ENCODE peak calls at places on chromosomes 2 and 18, in seven cellular contexts. Y is upper lobe of left lung, Q is esophagus squamous epithelium, P is Calu3, M is uterus, B is nephron progenitor cell, A is neural progenitor cell. L is an unnamed sample.

GRCh38 chr2:70104231-70105111 is 17.2 kb downstream of the PCBP1 start:
- DNase-seq in A (no peak), M (peak), P (peak), Q (no peak), B (peak), Y (no peak), L (no peak)

GRCh38 chr2:205343103-205343502 is 339.2 kb upstream of the NRP2 start:
- DNase-seq in M (no peak), B (no peak), Y (no peak), Q (no peak), A (no peak), P (no peak), L (no peak)

GRCh38 chr2:121187922-121188411 is 97.0 kb downstream of the TFCP2L1 start:
- DNase-seq in Q (no peak), P (no peak), Y (no peak), B (peak), A (no peak), M (no peak), L (peak)

GRCh38 chr2:86301010-86301409 is 36.4 kb downstream of the REEP1 start:
- DNase-seq in B (no peak), Y (no peak), A (peak), P (no peak), M (peak), Q (no peak), L (no peak)

GRCh38 chr2:221068123-221068522 is 504.0 kb downstream of the EPHA4 start:
- DNase-seq in P (no peak), B (no peak), A (no peak), Y (no peak), Q (no peak), M (no peak), L (no peak)

GRCh38 chr18:10588975-10589374 is 63.1 kb downstream of the NAPG start:
- DNase-seq in M (no peak), Y (peak), Q (no peak), A (no peak), B (no peak), P (no peak), L (no peak)

GRCh38 chr2:220499281-220499680 is 871.9 kb downstream of the SLC4A3 start:
- DNase-seq in B (no peak), Q (no peak), Y (no peak), M (no peak), A (peak), P (peak), L (no peak)

GRCh38 chr2:42854207-42854818 is 61.9 kb upstream of the HAAO start:
- DNase-seq in Q (no peak), P (no peak), Y (peak), B (peak), M (peak), A (peak), L (no peak)

GRCh38 chr2:72998234-72998651 is 73.3 kb downstream of the SFXN5 start:
- DNase-seq in A (no peak), Q (no peak), P (no peak), M (no peak), Y (no peak), B (no peak), L (no peak)

GRCh38 chr2:118062048-118062447 is 26.2 kb upstream of the INSIG2 start:
- DNase-seq in A (no peak), M (no peak), Q (no peak), B (no peak), Y (no peak), P (no peak), L (no peak)

GRCh38 chr2:46580416-46580815 is 101.1 kb downstream of the TMEM247 start:
- DNase-seq in P (no peak), Y (no peak), B (no peak), M (no peak), Q (no peak), A (no peak), L (no peak)

GRCh38 chr2:5932556-5933469 is 240.6 kb downstream of the SOX11 start:
- DNase-seq in Q (no peak), M (no peak), Y (peak), B (no peak), P (peak), A (no peak), L (no peak)
- TF ChIP-seq CTCF in Q (no peak), M (no peak), Y (no peak), B (no peak), P (no peak), A (no peak), L (no peak)

GRCh38 chr2:161067846-161068245 is 92.4 kb upstream of the TANK start:
- DNase-seq in Q (no peak), Y (no peak), A (no peak), M (no peak), B (no peak), P (no peak), L (no peak)

GRCh38 chr2:161061786-161062185 is 98.4 kb upstream of the TANK start:
- DNase-seq in Q (no peak), B (no peak), A (no peak), P (no peak), Y (no peak), M (no peak), L (no peak)

GRCh38 chr2:161059388-161059787 is 100.8 kb upstream of the TANK start:
- DNase-seq in M (no peak), A (no peak), Q (no peak), B (no peak), P (no peak), Y (no peak), L (no peak)

GRCh38 chr2:161063074-161063945 is 96.9 kb upstream of the TANK start:
- DNase-seq in M (peak), Q (peak), Y (no peak), A (peak), P (peak), B (peak), L (peak)

GRCh38 chr2:161063946-161064306 is 96.3 kb upstream of the TANK start:
- DNase-seq in B (no peak), Y (no peak), M (no peak), P (no peak), Q (no peak), A (no peak), L (no peak)
- TF ChIP-seq CTCF in B (peak), Y (no peak), M (no peak), P (no peak), Q (no peak), A (no peak), L (peak)

GRCh38 chr2:32715981-32716380 is 88.1 kb downstream of the TTC27 start:
- DNase-seq in Q (no peak), Y (no peak), P (no peak), B (no peak), M (no peak), A (no peak), L (no peak)

GRCh38 chr2:32714521-32714920 is 86.7 kb downstream of the TTC27 start:
- DNase-seq in P (no peak), M (no peak), A (no peak), Q (no peak), B (no peak), Y (no peak), L (no peak)

GRCh38 chr2:32718752-32719151 is 90.9 kb downstream of the TTC27 start:
- DNase-seq in Y (no peak), A (no peak), M (no peak), Q (no peak), P (no peak), B (no peak), L (no peak)

GRCh38 chr2:32715391-32715841 is 87.6 kb downstream of the TTC27 start:
- DNase-seq in Q (no peak), M (no peak), P (no peak), B (no peak), A (no peak), Y (no peak), L (no peak)

DNA sequence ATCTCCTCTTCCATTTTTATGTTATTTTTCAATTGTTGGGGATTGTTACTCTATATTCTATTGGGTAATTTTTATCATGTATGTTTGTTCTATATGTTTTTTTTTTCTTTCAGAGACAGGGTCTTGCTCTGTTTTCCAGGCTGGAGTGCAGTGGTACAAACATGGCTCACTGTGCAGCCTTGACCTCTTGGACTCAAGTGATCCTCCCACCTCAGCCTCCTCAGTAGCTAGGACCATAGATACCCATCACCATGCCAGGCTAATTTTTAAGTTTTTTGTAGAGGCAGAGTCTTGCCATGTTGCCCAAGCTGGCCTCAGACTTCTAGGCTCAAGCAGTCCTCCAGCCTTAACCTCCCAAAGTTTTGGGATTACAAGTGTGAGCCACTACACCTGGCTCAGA is 88.7 kb downstream of the TTC27 start:
- DNase-seq in B (no peak), Y (no peak), P (no peak), M (no peak), Q (no peak), A (no peak), L (no peak)
- TF ChIP-seq CTCF in B (no peak), Y (no peak), P (no peak), M (no peak), Q (no peak), A (no peak), L (no peak)

GRCh38 chr2:71932027-71932779 is 215.5 kb downstream of the CYP26B1 start:
- DNase-seq in M (no peak), P (no peak), A (no peak), Q (no peak), B (peak), Y (no peak), L (no peak)

GRCh38 chr2:71932780-71933466 is 214.7 kb downstream of the CYP26B1 start:
- DNase-seq in A (no peak), Q (no peak), M (no peak), P (no peak), B (no peak), Y (no peak), L (no peak)

GRCh38 chr2:71934320-71934593 is 213.4 kb downstream of the CYP26B1 start:
- DNase-seq in P (no peak), Q (no peak), A (no peak), M (no peak), B (no peak), Y (no peak), L (no peak)

GRCh38 chr2:71934595-71935263 is 212.9 kb downstream of the CYP26B1 start:
- DNase-seq in Y (no peak), B (no peak), Q (no peak), M (peak), A (no peak), P (no peak), L (no peak)

GRCh38 chr2:71933467-71934319 is 214.0 kb downstream of the CYP26B1 start:
- DNase-seq in Q (no peak), Y (no peak), P (peak), B (no peak), M (no peak), A (no peak), L (no peak)
- TF ChIP-seq CTCF in Q (peak), Y (no peak), P (no peak), B (no peak), M (no peak), A (peak), L (no peak)